ENCODE peak calls at places on chromosomes 12 and 14, in five cellular contexts. A is adrenal gland, H is IMR-90, S is stomach, W is right lobe of liver. F is an unnamed sample. For H3K4me1, the result is how much of the 10 kb centered on the place peaks cover.

GRCh38 chr12:93737457-93738198 is 60.5 kb downstream of the CRADD start:
- DNase-seq in A (no peak), H (no peak), S (no peak), W (no peak), F (no peak)

GRCh38 chr14:33848706-33849454 is 102.0 kb downstream of the EGLN3 start:
- DNase-seq in A (peak), H (peak), S (peak), W (peak), F (no peak)

GRCh38 chr14:101077511-101078074 is 174.1 kb upstream of the RTL1 start:
- DNase-seq in A (no peak), H (peak), S (peak), W (peak), F (no peak)

GRCh38 chr14:86722612-86723253 is 1192.8 kb downstream of the FLRT2 start:
- DNase-seq in A (no peak), H (no peak), S (no peak), W (no peak), F (no peak)

GRCh38 chr14:99261916-99262787 is 9.8 kb downstream of the BCL11B start:
- DNase-seq in A (no peak), H (no peak), S (peak), W (no peak), F (no peak)

GRCh38 chr14:64612021-64612380 is 62.2 kb downstream of the PPP1R36 start:
- DNase-seq in A (no peak), H (peak), S (no peak), W (no peak), F (no peak)

GRCh38 chr14:73785834-73786631 is 65.6 kb upstream of the PTGR2 start:
- DNase-seq in A (peak), H (peak), S (peak), W (peak), F (peak)

GRCh38 chr12:57483466-57483865 is 3.8 kb upstream of the ARHGAP9 start:
- DNase-seq in A (no peak), H (peak), S (no peak), W (no peak), F (no peak)

GRCh38 chr12:84131076-84131475 is 781.5 kb downstream of the SLC6A15 start:
- DNase-seq in A (no peak), H (peak), S (no peak), W (no peak), F (no peak)

GRCh38 chr14:49306152-49306751 is 279.9 kb downstream of the RPS29 start:
- DNase-seq in A (no peak), H (peak), S (no peak), W (no peak), F (no peak)

GRCh38 chr14:49768301-49769121 is 558 bp downstream of the KLHDC2 start:
- DNase-seq in A (peak), H (peak), S (peak), W (peak), F (no peak)

GRCh38 chr12:3204143-3204542 is 127.0 kb downstream of the TSPAN9 start:
- DNase-seq in A (no peak), H (no peak), S (no peak), W (no peak), F (no peak)

GRCh38 chr12:6425588-6426531 is 18.9 kb upstream of the CD27 start:
- DNase-seq in A (peak), H (peak), S (peak), W (peak), F (no peak)

GRCh38 chr12:74586251-74586650 is 48.6 kb downstream of the ATXN7L3B start:
- DNase-seq in A (no peak), H (no peak), S (no peak), W (no peak), F (no peak)

GRCh38 chr14:86790408-86791364 is 1202.3 kb downstream of the GALC start:
- DNase-seq in A (no peak), H (no peak), S (no peak), W (no peak), F (no peak)

GRCh38 chr12:89756100-89756637 is 47.5 kb upstream of the ATP2B1 start:
- DNase-seq in A (no peak), H (no peak), S (no peak), W (no peak), F (no peak)

GRCh38 chr14:104601786-104602185 is 2.8 kb downstream of the TMEM179 start:
- DNase-seq in A (peak), H (peak), S (no peak), W (peak), F (no peak)

GRCh38 chr12:59023861-59024424 is 103.6 kb upstream of the LRIG3 start:
- DNase-seq in A (no peak), H (no peak), S (no peak), W (no peak), F (no peak)

GRCh38 chr12:40515041-40515825 is 177.0 kb upstream of the CNTN1 start:
- DNase-seq in A (no peak), H (no peak), S (no peak), W (no peak), F (no peak)

GRCh38 chr14:65260786-65261185 is 151.7 kb upstream of the FUT8 start:
- DNase-seq in A (no peak), H (peak), S (no peak), W (no peak), F (no peak)

GRCh38 chr14:22981090-22982012 is 1.0 kb downstream of the AJUBA start:
- DNase-seq in A (no peak), H (no peak), S (no peak), W (no peak), F (no peak)

GRCh38 chr12:39798977-39799376 is 179.4 kb upstream of the ABCD2 start:
- DNase-seq in A (no peak), H (no peak), S (no peak), W (no peak), F (no peak)

GRCh38 chr14:99267871-99268775 is 3.9 kb downstream of the BCL11B start:
- DNase-seq in A (no peak), H (no peak), S (no peak), W (no peak), F (no peak)

GRCh38 chr14:87679094-87679493 is 313.9 kb downstream of the GALC start:
- DNase-seq in A (no peak), H (no peak), S (no peak), W (no peak), F (no peak)

GRCh38 chr14:68628605-68629310 is 164.1 kb downstream of the ZFP36L1 start:
- DNase-seq in A (no peak), H (no peak), S (peak), W (peak), F (peak)

GRCh38 chr14:69698572-69698971 is 68.4 kb upstream of the SRSF5 start:
- DNase-seq in A (no peak), H (no peak), S (no peak), W (no peak), F (no peak)

GRCh38 chr12:110689601-110690430 is 901 bp upstream of the HVCN1 start:
- DNase-seq in A (no peak), H (no peak), S (peak), W (no peak), F (no peak)

GRCh38 chr12:110424237-110424636 is 20.7 kb upstream of the ANAPC7 start:
- DNase-seq in A (no peak), H (no peak), S (no peak), W (no peak), F (no peak)

GRCh38 chr12:94498698-94499097 is 39.0 kb upstream of the CEP83 start:
- DNase-seq in A (no peak), H (no peak), S (no peak), W (no peak), F (no peak)

GRCh38 chr14:36784541-36784940 is 122.9 kb downstream of the PAX9 start:
- DNase-seq in A (no peak), H (peak), S (no peak), W (no peak), F (no peak)

GRCh38 chr12:57609091-57609780 is 2.0 kb upstream of the ARHGEF25 start:
- DNase-seq in A (no peak), H (no peak), S (no peak), W (no peak), F (no peak)

GRCh38 chr12:121423682-121424631 is 24.0 kb downstream of the RNF34 start:
- DNase-seq in A (no peak), H (peak), S (no peak), W (no peak), F (no peak)
- TF ChIP-seq POLR2A in A (no peak), H (no peak), S (no peak), W (no peak), F (no peak)

DNA sequence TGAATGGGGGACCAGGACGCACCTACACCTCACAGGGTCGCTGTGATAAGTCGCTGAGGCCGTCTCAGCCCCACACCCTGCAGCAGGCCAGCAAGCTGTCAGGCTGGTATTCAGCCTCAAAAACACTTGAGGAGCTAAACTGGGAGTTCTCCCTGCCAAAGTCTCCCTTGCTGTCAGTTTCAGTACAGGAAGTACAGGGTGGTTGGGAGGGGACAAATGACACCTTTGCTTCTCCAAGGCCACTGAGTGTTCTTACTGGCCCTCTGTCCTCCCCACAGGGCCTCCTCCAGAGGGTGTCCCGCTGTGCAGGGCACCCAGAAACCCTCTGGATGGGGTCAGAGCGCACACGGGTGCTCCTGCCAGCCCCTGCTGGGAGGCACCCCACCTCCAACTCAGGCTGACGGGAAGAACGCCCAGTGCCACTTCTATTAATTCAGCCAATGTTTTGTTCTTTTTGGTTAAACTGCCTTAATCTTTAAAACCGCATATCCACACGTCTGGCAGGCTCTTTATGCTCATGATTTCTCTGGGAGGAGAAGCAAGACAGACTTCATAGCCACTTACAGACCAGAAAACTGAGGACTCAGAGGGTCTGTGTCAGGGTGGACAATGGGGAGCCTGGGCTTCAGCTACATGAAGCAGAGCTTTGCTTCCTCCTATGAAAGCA is 75.9 kb downstream of the ITPK1 start:
- DNase-seq in A (no peak), H (no peak), S (no peak), W (no peak), F (no peak)
- H3K4me1 ChIP-seq in A (under half), H (under half), S (half or more), W (under half), F (half or more)

GRCh38 chr12:14283489-14284144 is 81.9 kb upstream of the ATF7IP start:
- DNase-seq in A (no peak), H (no peak), S (no peak), W (no peak), F (no peak)
- H3K27ac ChIP-seq in A (no peak), H (no peak), S (no peak), W (no peak), F (no peak)

DNA sequence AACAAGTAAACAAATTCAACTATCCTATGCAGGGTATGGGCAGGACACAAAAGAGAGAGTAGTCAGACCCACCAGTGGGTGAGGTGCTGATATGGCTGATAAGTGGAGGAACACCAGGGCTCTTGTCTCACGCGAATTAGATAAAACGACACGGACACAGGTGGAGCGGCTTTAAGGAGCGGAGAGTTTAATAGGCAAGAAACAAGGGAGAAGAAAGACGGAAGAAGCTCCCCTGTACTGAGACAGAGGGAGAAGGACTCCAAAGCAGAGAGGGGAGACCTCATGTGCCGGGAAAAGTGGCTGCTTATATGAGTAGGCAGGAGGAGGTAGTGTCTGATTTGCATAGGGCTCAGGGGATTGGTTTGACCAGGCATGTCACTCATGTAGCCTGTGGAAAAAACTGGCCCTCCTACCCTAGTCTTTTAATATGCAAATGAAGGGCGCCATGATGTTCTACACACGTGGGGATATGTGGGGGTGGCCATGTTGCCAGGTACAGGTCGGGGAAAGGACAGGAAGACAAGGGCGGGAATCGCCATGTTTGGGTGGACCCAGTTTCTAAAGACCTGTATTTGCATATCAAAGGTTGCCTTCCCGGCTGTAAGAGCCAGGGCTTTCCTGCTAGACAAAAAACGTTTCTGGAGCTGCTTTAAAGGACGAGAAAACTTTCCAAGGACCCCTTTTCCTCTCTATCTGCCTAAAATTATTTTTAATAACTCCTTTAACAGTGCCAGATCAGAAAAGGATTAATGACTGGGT is 28.8 kb downstream of the RPGRIP1 start:
- DNase-seq in A (peak), H (peak), S (peak), W (peak), F (peak)
- TF ChIP-seq POLR2A in A (peak), H (no peak), S (peak), W (peak), F (peak)

F was measured in vagina.